ENCODE peak calls at places on chromosomes 7 and 10, in ten cellular contexts. O, L, Z, S, D, Y, B, W, K and I are unnamed samples.

GRCh38 chr7:92025260-92025659 is 84.6 kb downstream of the AKAP9 start:
- DNase-seq in O (no peak), L (no peak), Z (peak), S (no peak), D (peak), Y (no peak), B (peak), W (no peak), K (no peak), I (peak)

GRCh38 chr10:127034790-127035189 is 129.6 kb downstream of the DOCK1 start:
- DNase-seq in O (no peak), L (no peak), Z (no peak), S (no peak), D (no peak), Y (peak), B (no peak), W (no peak), K (no peak), I (no peak)

GRCh38 chr7:73613954-73614735 is 10.2 kb downstream of the MLXIPL start:
- DNase-seq in O (no peak), L (no peak), Z (peak), S (no peak), D (no peak), Y (no peak), B (no peak), W (no peak), K (no peak), I (no peak)

GRCh38 chr10:114307731-114308130 is 68.7 kb downstream of the VWA2 start:
- DNase-seq in O (no peak), L (no peak), Z (no peak), S (no peak), D (no peak), Y (no peak), B (no peak), W (no peak), K (no peak), I (no peak)

GRCh38 chr10:78513986-78514385 is 480.3 kb downstream of the RPS24 start:
- DNase-seq in O (no peak), L (no peak), Z (no peak), S (no peak), D (no peak), Y (no peak), B (no peak), W (no peak), K (no peak), I (no peak)

GRCh38 chr7:155996718-155997059 is 184.4 kb upstream of the SHH start:
- DNase-seq in O (no peak), L (no peak), Z (no peak), S (peak), D (no peak), Y (no peak), B (no peak), W (no peak), K (no peak), I (no peak)

GRCh38 chr7:16465469-16466086 is at the start of gene SOSTDC1:
- DNase-seq in O (no peak), L (no peak), Z (peak), S (no peak), D (peak), Y (no peak), B (no peak), W (no peak), K (peak), I (no peak)

GRCh38 chr7:3415730-3416366 is 114.8 kb downstream of the SDK1 start:
- DNase-seq in O (no peak), L (no peak), Z (no peak), S (no peak), D (no peak), Y (no peak), B (no peak), W (no peak), K (no peak), I (no peak)

GRCh38 chr7:158266426-158266816 is 321.2 kb downstream of the PTPRN2 start:
- DNase-seq in O (no peak), L (no peak), Z (no peak), S (peak), D (no peak), Y (no peak), B (no peak), W (no peak), K (no peak), I (no peak)

GRCh38 chr10:103890194-103890658 is 27.8 kb downstream of the STN1 start:
- DNase-seq in O (no peak), L (no peak), Z (peak), S (peak), D (peak), Y (no peak), B (no peak), W (peak), K (peak), I (no peak)

GRCh38 chr10:61819208-61819607 is 82.3 kb upstream of the ARID5B start:
- DNase-seq in O (no peak), L (no peak), Z (no peak), S (no peak), D (no peak), Y (no peak), B (no peak), W (no peak), K (no peak), I (no peak)

GRCh38 chr10:132448248-132448731 is 51.3 kb downstream of the PWWP2B start:
- DNase-seq in O (no peak), L (peak), Z (no peak), S (peak), D (no peak), Y (no peak), B (no peak), W (peak), K (peak), I (no peak)

GRCh38 chr10:6059506-6059905 is 2.7 kb downstream of the IL2RA start:
- DNase-seq in O (no peak), L (no peak), Z (no peak), S (no peak), D (no peak), Y (no peak), B (no peak), W (no peak), K (no peak), I (no peak)

GRCh38 chr7:77783111-77783510 is 15.1 kb downstream of the TMEM60 start:
- DNase-seq in O (no peak), L (no peak), Z (peak), S (no peak), D (no peak), Y (no peak), B (no peak), W (no peak), K (no peak), I (no peak)

GRCh38 chr10:66927271-66927950 is 1.6 kb downstream of the LRRTM3 start:
- DNase-seq in O (no peak), L (no peak), Z (no peak), S (no peak), D (no peak), Y (no peak), B (no peak), W (no peak), K (no peak), I (no peak)

GRCh38 chr10:45427305-45427955 is 53.4 kb downstream of the ALOX5 start:
- DNase-seq in O (no peak), L (no peak), Z (no peak), S (peak), D (no peak), Y (no peak), B (no peak), W (no peak), K (no peak), I (no peak)

GRCh38 chr7:30879139-30880089 is 32.2 kb upstream of the AQP1 start:
- DNase-seq in O (no peak), L (no peak), Z (no peak), S (peak), D (no peak), Y (no peak), B (no peak), W (no peak), K (peak), I (no peak)

GRCh38 chr7:42457663-42458062 is 220.7 kb upstream of the GLI3 start:
- DNase-seq in O (no peak), L (no peak), Z (peak), S (no peak), D (no peak), Y (no peak), B (no peak), W (no peak), K (no peak), I (no peak)

GRCh38 chr10:17453377-17454091 is 861 bp downstream of the ST8SIA6 start:
- DNase-seq in O (no peak), L (peak), Z (peak), S (peak), D (peak), Y (peak), B (no peak), W (no peak), K (peak), I (no peak)

GRCh38 chr7:39609462-39610149 is 13.8 kb upstream of the RALA start:
- DNase-seq in O (no peak), L (no peak), Z (no peak), S (peak), D (no peak), Y (no peak), B (no peak), W (no peak), K (no peak), I (no peak)

GRCh38 chr10:84360634-84361365 is 32.4 kb downstream of the CCSER2 start:
- DNase-seq in O (no peak), L (no peak), Z (peak), S (no peak), D (peak), Y (no peak), B (peak), W (no peak), K (no peak), I (no peak)

GRCh38 chr7:151089893-151090730 is 3.8 kb downstream of the AGAP3 start:
- DNase-seq in O (no peak), L (no peak), Z (no peak), S (peak), D (no peak), Y (no peak), B (no peak), W (no peak), K (peak), I (no peak)

GRCh38 chr10:133616371-133617130 is 10.0 kb downstream of the FRG2B start:
- DNase-seq in O (no peak), L (no peak), Z (no peak), S (no peak), D (no peak), Y (no peak), B (no peak), W (no peak), K (peak), I (no peak)

GRCh38 chr10:85934586-85934985 is 432.0 kb downstream of the GRID1 start:
- DNase-seq in O (no peak), L (no peak), Z (no peak), S (no peak), D (no peak), Y (no peak), B (no peak), W (no peak), K (no peak), I (no peak)

GRCh38 chr10:86366033-86366901 is at the start of gene GRID1:
- DNase-seq in O (no peak), L (peak), Z (peak), S (peak), D (no peak), Y (peak), B (no peak), W (no peak), K (peak), I (no peak)

GRCh38 chr7:131100357-131101054 is 227.2 kb upstream of the MKLN1 start:
- DNase-seq in O (no peak), L (no peak), Z (no peak), S (no peak), D (no peak), Y (no peak), B (no peak), W (no peak), K (no peak), I (no peak)

GRCh38 chr10:71748671-71749191 is 24.6 kb downstream of the VSIR start:
- DNase-seq in O (no peak), L (peak), Z (no peak), S (peak), D (no peak), Y (peak), B (no peak), W (no peak), K (peak), I (no peak)

GRCh38 chr7:111137296-111138195 is 46.6 kb downstream of the LRRN3 start:
- DNase-seq in O (no peak), L (no peak), Z (peak), S (no peak), D (peak), Y (no peak), B (no peak), W (no peak), K (no peak), I (no peak)
- H3K4me3 ChIP-seq in O (no peak), L (no peak), Z (no peak), S (no peak), D (no peak), Y (no peak), B (no peak), W (peak), K (no peak), I (no peak)

GRCh38 chr7:114082567-114082933 is 163.7 kb upstream of the PPP1R3A start:
- DNase-seq in O (no peak), L (no peak), Z (peak), S (no peak), D (no peak), Y (no peak), B (no peak), W (no peak), K (peak), I (no peak)

GRCh38 chr7:114082934-114083647 is 164.3 kb upstream of the PPP1R3A start:
- DNase-seq in O (no peak), L (peak), Z (peak), S (peak), D (peak), Y (peak), B (no peak), W (no peak), K (peak), I (no peak)

GRCh38 chr7:114084381-114085312 is 165.8 kb upstream of the PPP1R3A start:
- DNase-seq in O (no peak), L (peak), Z (peak), S (peak), D (peak), Y (peak), B (no peak), W (no peak), K (peak), I (no peak)

GRCh38 chr7:114083714-114084113 is 164.9 kb upstream of the PPP1R3A start:
- DNase-seq in O (no peak), L (no peak), Z (no peak), S (no peak), D (no peak), Y (no peak), B (no peak), W (no peak), K (no peak), I (no peak)

DNA sequence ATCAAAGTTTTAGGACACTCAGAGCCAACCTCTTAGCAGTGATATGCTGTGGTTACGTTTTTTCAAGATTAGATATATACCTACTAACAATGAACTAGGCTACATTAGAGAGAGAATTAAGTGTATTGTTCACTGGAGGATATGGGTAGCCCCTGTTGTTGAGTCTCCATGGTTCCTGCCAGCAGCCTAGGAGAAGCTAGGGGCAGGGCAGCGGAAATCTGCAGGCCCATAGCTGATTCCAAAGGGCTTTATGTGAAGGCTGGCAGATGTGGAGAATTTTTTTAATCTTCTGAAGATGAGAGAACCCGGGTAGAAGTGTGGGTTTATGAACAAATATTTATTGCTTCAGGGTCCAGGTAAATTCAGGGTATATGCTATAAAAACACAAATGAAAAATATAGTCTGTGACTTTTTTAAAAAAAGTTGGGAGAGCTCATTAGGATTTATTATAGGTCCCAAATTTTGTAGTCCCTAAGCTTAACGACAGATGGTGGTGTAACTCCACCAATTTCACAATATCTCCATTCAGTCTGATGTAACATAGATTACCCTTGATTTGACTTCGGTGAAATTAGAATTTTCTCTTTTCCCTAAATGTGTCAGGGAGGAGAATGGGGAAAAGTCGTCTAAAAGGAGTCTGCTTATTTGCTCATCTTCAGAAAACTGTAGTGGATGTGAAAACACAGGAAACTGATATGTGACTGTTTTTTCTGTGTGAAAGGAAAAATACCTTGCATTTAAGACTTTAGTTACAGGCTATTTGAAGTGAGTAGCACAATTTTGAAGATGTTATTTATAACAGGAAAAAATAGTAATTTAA is 163.0 kb upstream of the PPP1R3A start:
- DNase-seq in O (peak), L (no peak), Z (peak), S (no peak), D (peak), Y (no peak), B (peak), W (peak), K (peak), I (peak)
- TF ChIP-seq CTCF in O (no peak), L (peak), Z (peak), S (peak), D (peak), Y (peak), B (peak), W (peak), K (peak), I (no peak)

GRCh38 chr7:50335230-50335794 is 30.8 kb downstream of the IKZF1 start:
- DNase-seq in O (no peak), L (no peak), Z (no peak), S (no peak), D (no peak), Y (no peak), B (no peak), W (no peak), K (no peak), I (no peak)

GRCh38 chr7:50336909-50337703 is 32.6 kb downstream of the IKZF1 start:
- DNase-seq in O (no peak), L (no peak), Z (no peak), S (no peak), D (no peak), Y (no peak), B (no peak), W (no peak), K (no peak), I (no peak)

GRCh38 chr7:50334341-50334994 is 30.0 kb downstream of the IKZF1 start:
- DNase-seq in O (no peak), L (no peak), Z (no peak), S (no peak), D (no peak), Y (no peak), B (no peak), W (no peak), K (no peak), I (no peak)

GRCh38 chr7:50333266-50333665 is 28.8 kb downstream of the IKZF1 start:
- DNase-seq in O (no peak), L (no peak), Z (no peak), S (no peak), D (no peak), Y (no peak), B (no peak), W (no peak), K (no peak), I (no peak)

GRCh38 chr7:50335795-50336754 is 31.6 kb downstream of the IKZF1 start:
- DNase-seq in O (no peak), L (no peak), Z (no peak), S (peak), D (no peak), Y (no peak), B (no peak), W (no peak), K (no peak), I (no peak)
- H3K4me3 ChIP-seq in O (no peak), L (no peak), Z (no peak), S (no peak), D (no peak), Y (no peak), B (no peak), W (no peak), K (no peak), I (no peak)

GRCh38 chr7:43808410-43808809 is 49.9 kb downstream of the BLVRA start:
- DNase-seq in O (no peak), L (no peak), Z (no peak), S (no peak), D (no peak), Y (no peak), B (no peak), W (no peak), K (no peak), I (no peak)
- TF ChIP-seq CTCF in O (no peak), L (no peak), Z (no peak), S (no peak), D (no peak), Y (no peak), B (no peak), W (no peak), K (no peak), I (no peak)

GRCh38 chr7:37930226-37930948 is 9.9 kb downstream of the EPDR1 start:
- DNase-seq in O (no peak), L (no peak), Z (peak), S (no peak), D (no peak), Y (no peak), B (peak), W (no peak), K (no peak), I (peak)
- H3K4me3 ChIP-seq in O (no peak), L (no peak), Z (no peak), S (no peak), D (no peak), Y (no peak), B (no peak), W (no peak), K (no peak), I (no peak)

DNA sequence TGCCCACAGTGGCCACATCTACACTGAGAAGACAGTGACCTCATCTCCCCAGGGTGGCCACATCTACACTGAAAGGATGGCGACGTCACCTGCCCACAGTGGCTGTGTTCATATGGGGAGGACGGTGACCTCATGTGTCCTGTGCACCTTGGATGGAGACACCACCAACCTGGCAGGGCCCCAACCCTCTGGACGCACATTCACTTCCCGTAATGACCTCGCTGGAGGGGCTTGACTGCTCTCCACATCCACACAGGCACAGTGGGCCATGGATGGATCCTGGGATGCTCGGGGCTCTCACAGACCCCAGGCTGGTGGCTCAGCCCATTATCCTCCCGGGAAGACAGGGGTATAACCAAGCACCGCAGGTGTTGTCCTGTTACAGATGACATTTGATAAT is 69.7 kb upstream of the BTBD16 start:
- DNase-seq in O (no peak), L (no peak), Z (no peak), S (no peak), D (no peak), Y (no peak), B (no peak), W (no peak), K (no peak), I (no peak)
- TF ChIP-seq CTCF in O (no peak), L (no peak), Z (no peak), S (no peak), D (no peak), Y (no peak), B (no peak), W (no peak), K (no peak), I (no peak)

GRCh38 chr10:116870949-116871348 is 21.6 kb downstream of the ENO4 start:
- DNase-seq in O (no peak), L (no peak), Z (no peak), S (no peak), D (no peak), Y (no peak), B (no peak), W (no peak), K (no peak), I (no peak)
- H3K4me3 ChIP-seq in O (no peak), L (no peak), Z (no peak), S (no peak), D (no peak), Y (no peak), B (no peak), W (no peak), K (no peak), I (no peak)

GRCh38 chr10:73819513-73820093 is 8.2 kb upstream of the NDST2 start:
- DNase-seq in O (no peak), L (no peak), Z (no peak), S (peak), D (peak), Y (no peak), B (no peak), W (no peak), K (peak), I (no peak)
- TF ChIP-seq CTCF in O (no peak), L (no peak), Z (no peak), S (no peak), D (peak), Y (no peak), B (no peak), W (no peak), K (peak), I (no peak)